ENCODE peak calls at places on chromosomes 6 and 20, in four cellular contexts. C, W, Y and Q are unnamed samples.

GRCh38 chr6:14748679-14749078 is 497.2 kb upstream of the JARID2 start:
- DNase-seq in W (no peak), C (no peak), Y (no peak), Q (no peak)

GRCh38 chr6:44538131-44538835 is 150.8 kb downstream of the CDC5L start:
- DNase-seq in W (peak), Y (no peak), C (no peak), Q (no peak)

GRCh38 chr6:121305957-121306607 is 28.2 kb downstream of the TBC1D32 start:
- DNase-seq in Y (peak), C (no peak), W (no peak), Q (peak)

GRCh38 chr6:24183584-24183983 is 57.6 kb downstream of the NRSN1 start:
- DNase-seq in W (no peak), Y (no peak), C (no peak), Q (peak)

GRCh38 chr6:10999994-11000393 is 44.1 kb downstream of the ELOVL2 start:
- DNase-seq in W (no peak), C (no peak), Y (peak), Q (no peak)

GRCh38 chr20:60046011-60046413 is 87.8 kb downstream of the CDH26 start:
- DNase-seq in C (no peak), W (no peak), Y (peak), Q (no peak)

GRCh38 chr6:53411451-53411850 is 62.7 kb upstream of the ELOVL5 start:
- DNase-seq in Y (peak), C (no peak), W (no peak), Q (peak)

GRCh38 chr6:44811456-44811855 is 423.9 kb downstream of the CDC5L start:
- DNase-seq in W (no peak), Y (no peak), C (no peak), Q (no peak)

GRCh38 chr20:13295637-13296036 is 74.6 kb downstream of the ISM1 start:
- DNase-seq in C (no peak), Y (no peak), W (peak), Q (no peak)

GRCh38 chr6:43262000-43262779 is 18.9 kb downstream of the TTBK1 start:
- DNase-seq in Y (no peak), W (no peak), C (no peak), Q (no peak)

GRCh38 chr6:42963855-42964605 is 3.5 kb downstream of the GNMT start:
- DNase-seq in C (peak), Y (peak), W (peak), Q (peak)

GRCh38 chr6:147170269-147170668 is 33.9 kb upstream of the STXBP5 start:
- DNase-seq in W (no peak), Y (peak), C (no peak), Q (no peak)

GRCh38 chr6:124470803-124471202 is 491.4 kb upstream of the RNF217 start:
- DNase-seq in C (no peak), W (no peak), Y (no peak), Q (no peak)

GRCh38 chr20:4227085-4227821 is 211.9 kb upstream of the RNF24 start:
- DNase-seq in W (peak), Y (peak), C (no peak), Q (peak)

GRCh38 chr6:29649701-29650673 is 6.9 kb upstream of the MOG start:
- DNase-seq in C (peak), W (peak), Y (peak), Q (peak)

GRCh38 chr20:38645980-38646858 is 44.6 kb downstream of the ARHGAP40 start:
- DNase-seq in W (peak), C (peak), Y (peak), Q (peak)

GRCh38 chr20:20076297-20077065 is 24.1 kb downstream of the CFAP61 start:
- DNase-seq in W (no peak), C (no peak), Y (peak), Q (no peak)

GRCh38 chr6:68718379-68719073 is 83.4 kb downstream of the ADGRB3 start:
- DNase-seq in C (no peak), W (no peak), Y (no peak), Q (no peak)

GRCh38 chr6:159100011-159100788 is 55.4 kb upstream of the TAGAP start:
- DNase-seq in C (no peak), W (no peak), Y (no peak), Q (no peak)
- H4K5ac ChIP-seq in C (no peak), W (no peak), Y (no peak), Q (no peak)

DNA sequence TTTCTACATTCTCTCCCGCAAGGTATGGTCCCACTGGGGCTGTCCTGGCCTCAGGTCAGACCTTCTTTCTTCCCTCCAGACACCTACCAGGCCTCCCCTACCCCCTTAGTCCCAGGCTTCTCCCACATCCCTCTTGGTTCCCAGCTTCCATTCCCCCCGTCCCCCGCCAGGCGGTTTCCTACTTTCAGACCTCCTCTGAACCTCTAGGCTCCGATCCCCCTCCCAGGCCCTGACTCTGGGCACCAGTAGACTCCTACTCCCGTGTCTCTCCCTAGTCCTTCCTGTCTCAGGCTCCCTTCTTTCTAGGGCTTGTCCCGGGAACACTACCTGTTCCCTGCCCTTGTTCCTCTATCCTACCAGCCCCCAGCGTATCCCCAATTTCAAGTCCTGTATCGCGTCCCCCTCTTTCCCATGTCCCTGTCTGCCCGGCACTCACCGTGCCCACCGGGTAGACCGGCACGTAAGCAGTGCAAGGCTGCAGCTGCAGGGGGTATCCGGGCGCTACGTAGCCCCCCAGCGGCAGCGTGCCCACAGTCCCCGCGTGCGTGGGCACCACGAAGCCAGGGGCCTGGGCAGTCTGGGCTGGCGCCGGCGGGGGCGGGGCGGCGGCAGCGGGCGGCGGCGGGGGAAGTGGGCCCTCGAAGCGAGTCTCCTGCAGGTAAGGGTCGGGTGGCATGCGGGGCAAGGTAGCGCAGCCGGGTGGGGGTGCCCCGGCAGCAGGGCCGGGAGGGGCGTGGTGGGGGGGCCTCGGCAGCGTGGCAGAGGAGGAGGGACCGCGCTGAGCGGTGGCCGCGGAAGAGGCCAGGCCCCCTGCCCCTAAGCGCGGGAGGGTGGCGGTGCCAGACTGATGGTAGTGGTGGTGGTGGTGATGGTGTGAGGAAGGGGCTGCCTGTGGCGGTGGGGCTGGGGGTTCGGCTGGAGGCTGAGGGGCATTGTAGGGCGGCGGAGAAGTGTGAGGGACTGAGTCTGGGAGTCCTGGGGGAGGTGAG is 1.5 kb downstream of the PRRT1 start:
- DNase-seq in C (no peak), Y (no peak), W (peak), Q (peak)
- H4K8ac ChIP-seq in C (no peak), Y (no peak), W (no peak), Q (no peak)

DNA sequence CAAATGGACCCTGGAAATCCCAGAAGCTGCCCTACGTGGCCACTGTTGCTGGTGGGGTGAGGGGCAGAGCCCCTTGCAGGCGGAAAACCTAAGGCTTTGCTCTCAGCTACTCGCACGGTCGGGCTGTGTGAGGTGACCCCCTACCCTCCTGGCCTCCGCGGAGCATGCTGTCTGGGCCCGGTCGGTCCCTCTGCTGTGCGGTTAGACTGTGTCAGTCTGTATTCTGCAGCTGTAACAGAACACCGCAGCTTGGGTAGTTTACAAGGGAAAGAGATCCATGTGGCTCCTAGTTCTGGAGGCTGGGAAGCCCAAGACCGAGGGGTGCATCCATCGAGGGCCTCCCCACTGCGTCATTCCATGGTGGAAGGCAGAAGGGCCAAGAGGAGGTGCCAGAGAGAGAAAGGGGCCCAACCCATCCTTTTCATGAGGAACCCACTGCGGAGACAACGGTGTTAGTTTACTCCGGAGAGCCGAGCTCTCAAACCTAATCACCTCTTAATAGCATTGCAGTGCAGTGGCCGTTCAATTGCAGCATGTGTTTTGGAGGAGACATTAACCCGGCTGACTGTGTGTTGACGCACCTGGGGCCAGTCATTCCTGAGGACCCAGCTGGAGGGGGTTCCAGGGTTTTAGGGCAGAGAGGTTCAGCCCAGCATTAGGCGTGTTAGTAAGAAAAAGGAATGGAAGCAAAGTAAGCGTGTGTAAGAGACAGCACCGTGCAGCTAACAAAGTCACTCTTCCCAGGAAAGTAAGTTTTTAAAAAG is 18.3 kb downstream of the COL9A3 start:
- DNase-seq in C (no peak), Y (no peak), W (no peak), Q (no peak)
- H2AK5ac ChIP-seq in C (no peak), Y (no peak), W (no peak), Q (no peak)

GRCh38 chr20:63790572-63791168 is 40.4 kb downstream of the ZBTB46 start:
- DNase-seq in W (no peak), C (no peak), Y (no peak), Q (no peak)

GRCh38 chr20:63795178-63795830 is 35.8 kb downstream of the ZBTB46 start:
- DNase-seq in Y (no peak), C (no peak), W (no peak), Q (no peak)

GRCh38 chr20:63792866-63793265 is 38.2 kb downstream of the ZBTB46 start:
- DNase-seq in Y (no peak), W (no peak), C (no peak), Q (no peak)

GRCh38 chr20:63791497-63792156 is 39.4 kb downstream of the ZBTB46 start:
- DNase-seq in W (no peak), C (no peak), Y (no peak), Q (no peak)

DNA sequence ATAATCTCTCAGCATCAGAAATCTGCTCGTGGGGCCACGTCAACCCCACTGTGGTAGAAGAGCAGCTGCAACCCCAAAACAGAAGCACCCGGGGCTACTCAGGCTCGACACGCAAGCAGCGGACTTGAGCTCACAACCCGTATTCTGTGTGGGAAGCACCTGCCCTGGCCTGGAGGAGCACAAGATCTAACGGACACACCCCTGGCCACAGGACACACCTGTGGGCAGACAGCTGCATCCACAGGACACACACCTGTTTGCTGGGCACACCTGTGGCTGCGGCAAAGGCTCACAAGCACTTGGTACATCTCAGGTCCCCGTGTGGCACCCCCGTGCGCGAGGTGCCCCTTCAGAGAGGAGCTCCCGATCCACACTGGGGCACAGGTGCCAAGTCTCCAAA is 36.5 kb downstream of the ZBTB46 start:
- DNase-seq in Y (no peak), W (no peak), C (no peak), Q (no peak)
- H4K5ac ChIP-seq in Y (no peak), W (no peak), C (no peak), Q (no peak)

DNA sequence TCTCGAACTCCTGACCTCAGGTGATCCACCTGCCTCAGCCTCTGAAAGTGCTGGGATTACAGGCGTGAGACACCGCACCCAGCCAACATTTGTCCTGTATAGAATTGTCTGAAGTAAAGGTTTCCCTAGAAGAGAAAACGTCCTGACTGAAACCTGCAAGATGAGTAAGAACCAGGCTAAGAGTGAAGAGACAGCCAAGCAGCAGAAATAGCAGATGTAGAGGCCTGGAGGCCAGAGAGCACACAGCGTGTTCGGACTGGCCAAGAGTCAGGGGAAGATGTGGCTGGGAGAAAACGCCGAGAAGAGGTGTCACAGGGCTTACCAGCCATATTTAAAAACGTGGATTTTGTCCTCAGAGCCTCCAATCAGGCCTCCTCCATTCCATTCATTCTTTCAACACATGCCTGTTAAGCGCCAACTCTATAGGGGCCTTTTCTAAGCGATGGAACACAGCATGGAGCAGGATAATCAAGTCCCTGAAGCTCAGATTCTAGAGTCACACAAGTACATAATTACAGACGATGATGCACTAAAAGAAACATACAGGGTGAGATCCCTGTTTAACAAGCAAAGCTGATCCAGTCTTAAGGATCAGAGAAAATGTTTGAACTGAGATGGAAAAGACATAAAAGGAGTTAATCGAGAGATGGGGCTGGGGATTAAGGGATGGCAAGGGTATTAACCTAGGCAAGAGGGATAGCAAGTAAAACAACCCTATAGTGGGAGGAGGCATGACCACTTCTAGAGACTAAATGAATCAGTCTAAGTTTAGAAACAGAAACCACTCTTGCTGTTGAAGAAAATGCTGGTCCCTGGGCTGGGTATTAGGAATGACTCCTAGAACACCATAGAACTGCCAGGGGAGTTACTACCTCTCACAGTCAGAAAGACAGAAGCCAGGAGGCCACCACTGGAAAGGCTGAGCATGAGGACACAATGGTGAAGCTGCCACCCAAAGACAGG is 4.8 kb downstream of the ZCCHC3 start:
- DNase-seq in C (no peak), Y (no peak), W (no peak), Q (peak)
- H4K8ac ChIP-seq in C (no peak), Y (no peak), W (no peak), Q (no peak)

GRCh38 chr6:3326179-3326971 is 67.6 kb downstream of the PSMG4 start:
- DNase-seq in C (no peak), W (no peak), Y (no peak), Q (peak)

GRCh38 chr6:3328145-3328544 is 69.4 kb downstream of the PSMG4 start:
- DNase-seq in W (no peak), C (no peak), Y (peak), Q (no peak)

GRCh38 chr6:3327403-3327802 is 68.7 kb downstream of the PSMG4 start:
- DNase-seq in Y (no peak), C (no peak), W (no peak), Q (no peak)

GRCh38 chr6:3325210-3325609 is 66.5 kb downstream of the PSMG4 start:
- DNase-seq in Y (peak), W (no peak), C (no peak), Q (no peak)

GRCh38 chr6:3326981-3327380 is 68.2 kb downstream of the PSMG4 start:
- DNase-seq in C (no peak), W (no peak), Y (no peak), Q (no peak)
- H2AK5ac ChIP-seq in C (no peak), W (no peak), Y (no peak), Q (no peak)

GRCh38 chr6:142823579-142823902 is 121.4 kb downstream of the HIVEP2 start:
- DNase-seq in Y (no peak), C (no peak), W (no peak), Q (no peak)
- H4K5ac ChIP-seq in Y (no peak), C (no peak), W (no peak), Q (no peak)